ENCODE peak calls at places on chromosomes 13 and 19, in six cellular contexts. Y is dorsolateral prefrontal cortex, O is colonic mucosa, P is T1000, J is smooth muscle cell of the brain vasculature, K is hippocampal formation. L is an unnamed sample.

GRCh38 chr13:44259045-44260042 is 114.3 kb upstream of the SERP2 start:
- DNase-seq in J (no peak), O (peak; percentile 38), P (no peak), Y (no peak), K (no peak), L (no peak)

GRCh38 chr13:40130871-40131636 is 475.6 kb downstream of the COG6 start:
- DNase-seq in O (no peak), K (no peak), P (no peak), J (no peak), Y (no peak), L (no peak)

GRCh38 chr19:41330946-41331678 is 21.1 kb downstream of the CCDC97 start:
- DNase-seq in P (no peak), Y (no peak), J (no peak), K (no peak), O (no peak), L (no peak)

GRCh38 chr13:49627831-49628652 is at the start of gene ARL11:
- DNase-seq in Y (no peak), O (peak; percentile 79), P (no peak), J (no peak), K (no peak), L (peak; percentile 87)

GRCh38 chr19:38545596-38545995 is 72.2 kb downstream of the MAP4K1 start:
- DNase-seq in Y (no peak), O (no peak), J (no peak), K (no peak), P (no peak), L (no peak)

GRCh38 chr13:112726018-112726767 is 36.4 kb downstream of the ATP11A start:
- DNase-seq in K (no peak), O (no peak), J (no peak), P (no peak), Y (no peak), L (no peak)

GRCh38 chr19:28403698-28404099 is 809.3 kb downstream of the UQCRFS1 start:
- DNase-seq in Y (no peak), O (no peak), J (no peak), K (no peak), P (no peak), L (no peak)

GRCh38 chr19:18543814-18544475 is 572 bp upstream of the FKBP8 start:
- DNase-seq in J (no peak), K (no peak), Y (no peak), P (no peak), O (peak; percentile 92), L (peak; percentile 75)

GRCh38 chr13:112603641-112604220 is 15.8 kb upstream of the TUBGCP3 start:
- DNase-seq in Y (no peak), K (no peak), O (no peak), P (no peak), J (no peak), L (no peak)

GRCh38 chr19:29285878-29286277 is 72.9 kb upstream of the UQCRFS1 start:
- DNase-seq in J (no peak), K (peak; percentile 9), Y (no peak), O (no peak), P (no peak), L (no peak)

GRCh38 chr13:93345642-93346220 is 119.1 kb downstream of the GPC6 start:
- DNase-seq in J (no peak), O (no peak), K (no peak), Y (no peak), P (no peak), L (no peak)

GRCh38 chr13:68850160-68850559 is 1257.5 kb upstream of the ATXN8OS start:
- DNase-seq in Y (no peak), O (no peak), J (no peak), K (no peak), P (no peak), L (no peak)

GRCh38 chr13:110323172-110323851 is 16.2 kb downstream of the COL4A2 start:
- DNase-seq in Y (no peak), K (no peak), J (peak; percentile 91), O (no peak), P (peak; percentile 72), L (no peak)

GRCh38 chr19:35150445-35150844 is 4.1 kb upstream of the FXYD5 start:
- DNase-seq in P (no peak), Y (no peak), O (no peak), J (no peak), K (no peak), L (no peak)

GRCh38 chr13:93290503-93290902 is 63.9 kb downstream of the GPC6 start:
- DNase-seq in O (no peak), P (no peak), Y (no peak), K (no peak), J (no peak), L (no peak)

GRCh38 chr13:32940601-32941000 is 75.6 kb upstream of the KL start:
- DNase-seq in P (no peak), Y (no peak), O (no peak), K (no peak), J (peak; percentile 39), L (no peak)

GRCh38 chr19:10751109-10751972 is 33.5 kb downstream of the DNM2 start:
- DNase-seq in K (no peak), J (no peak), P (no peak), Y (no peak), O (peak; percentile 72), L (peak; percentile 70)

GRCh38 chr19:47142779-47143178 is 12.1 kb downstream of the SAE1 start:
- DNase-seq in J (no peak), K (no peak), O (no peak), Y (no peak), P (no peak), L (no peak)

GRCh38 chr19:6118043-6118442 is 7.7 kb upstream of the RFX2 start:
- DNase-seq in Y (no peak), O (no peak), K (no peak), P (no peak), J (no peak), L (no peak)

GRCh38 chr19:5951338-5951861 is 26.5 kb downstream of the RANBP3 start:
- DNase-seq in P (no peak), J (no peak), Y (no peak), O (no peak), K (peak; percentile 23), L (no peak)

GRCh38 chr19:41449079-41449864 is 6.3 kb downstream of the ERICH4 start:
- DNase-seq in Y (peak; percentile 61), P (peak; percentile 34), K (peak; percentile 25), O (peak; percentile 69), J (no peak), L (peak; percentile 77)

GRCh38 chr13:46795321-46795720 is 1.6 kb downstream of the ESD start:
- DNase-seq in J (no peak), K (no peak), P (no peak), Y (no peak), O (no peak), L (no peak)

GRCh38 chr13:84126671-84127171 is 244.4 kb upstream of the SLITRK1 start:
- DNase-seq in O (no peak), K (no peak), J (no peak), Y (no peak), P (no peak), L (no peak)

GRCh38 chr13:37364024-37364423 is 234.5 kb downstream of the POSTN start:
- DNase-seq in J (no peak), O (no peak), P (no peak), K (no peak), Y (no peak), L (no peak)